ENCODE peak calls at places on chromosomes 4 and X, in ten cellular contexts. A is CD4-positive, alpha-beta T cell; F is HFFc6; H is ureter; Z is iPS-NIHi11; M is HT-29; W is PC-3; O is psoas muscle; T is activated T-cell treated with anti-CD3 and anti-CD28 coated beads, Interleukin-2, amount 50 U/mL, for 72 hours; S is T follicular helper cell. G is an unnamed sample.
A peak's percentile ranks its signal among the peaks of the same experiment; 100 is the strongest.

GRCh38 chr4:6695660-6696581 is 2.2 kb downstream of the S100P start:
- DNase-seq in A (peak; percentile 71), F (no peak), H (peak; percentile 80), Z (no peak), M (peak; percentile 83), W (peak; percentile 92), O (no peak), T (peak; percentile 56), S (peak; percentile 41), G (no peak)

GRCh38 chr4:12633058-12633651 is 851.0 kb downstream of the RAB28 start:
- DNase-seq in A (peak; percentile 58), F (peak; percentile 47), H (peak; percentile 79), Z (peak; percentile 75), M (peak; percentile 90), W (peak; percentile 85), O (peak; percentile 51), T (peak; percentile 69), S (peak; percentile 40), G (peak; percentile 20)

GRCh38 chrX:135185795-135186443 is 14.7 kb upstream of the CT55 start:
- DNase-seq in A (peak; percentile 36), F (peak; percentile 51), H (no peak), Z (peak; percentile 54), M (peak; percentile 60), W (peak; percentile 67), O (no peak), T (peak; percentile 31), S (no peak), G (peak; percentile 24)

GRCh38 chr4:2270341-2271165 is 8.6 kb upstream of the MXD4 start:
- DNase-seq in A (no peak), F (no peak), H (no peak), Z (no peak), M (no peak), W (no peak), O (peak; percentile 10), T (no peak), S (no peak), G (no peak)

GRCh38 chr4:185112104-185112503 is 31.0 kb upstream of the SLC25A4 start:
- DNase-seq in A (no peak), F (peak; percentile 93), H (peak; percentile 53), Z (peak; percentile 50), M (peak; percentile 53), W (peak; percentile 90), O (peak; percentile 21), T (no peak), S (no peak), G (peak; percentile 93)

GRCh38 chr4:66691101-66691500 is 854.2 kb downstream of the CENPC start:
- DNase-seq in A (no peak), F (no peak), H (no peak), Z (peak; percentile 13), M (peak; percentile 16), W (peak; percentile 31), O (no peak), T (no peak), S (no peak), G (no peak)

GRCh38 chrX:25524150-25524549 is 508.4 kb upstream of the ARX start:
- DNase-seq in A (no peak), F (no peak), H (no peak), Z (no peak), M (peak; percentile 16), W (peak; percentile 40), O (no peak), T (no peak), S (no peak), G (no peak)

GRCh38 chrX:13090261-13091110 is 46.1 kb upstream of the FAM9C start:
- DNase-seq in A (no peak), F (no peak), H (no peak), Z (no peak), M (no peak), W (no peak), O (no peak), T (peak; percentile 28), S (no peak), G (no peak)

GRCh38 chr4:16129336-16129735 is 45.5 kb upstream of the PROM1 start:
- DNase-seq in A (no peak), F (no peak), H (no peak), Z (no peak), M (no peak), W (no peak), O (no peak), T (no peak), S (no peak), G (no peak)

G was measured in non-pigmented ciliary epithelial cell.